ENCODE peak calls at places on chromosome 3, in nine cellular contexts. N is HFF-Myc, A is fibroblast of pulmonary artery, P is psoas muscle, S is H9, K is AG09319, E is fibroblast of lung, J is spleen, B is cardiac muscle cell. L is an unnamed sample.

GRCh38 chr3:143170676-143171075 is 51.1 kb downstream of the CHST2 start:
- DNase-seq in N (no peak), A (peak), P (no peak), S (no peak), K (no peak), E (peak), J (no peak), B (peak), L (no peak)

GRCh38 chr3:153442386-153442785 is 280.4 kb downstream of the RAP2B start:
- DNase-seq in N (no peak), A (peak), P (no peak), S (no peak), K (no peak), E (no peak), J (no peak), B (peak), L (no peak)

GRCh38 chr3:44109997-44110396 is 131.7 kb upstream of the TOPAZ1 start:
- DNase-seq in N (no peak), A (no peak), P (no peak), S (no peak), K (no peak), E (no peak), J (no peak), B (no peak), L (peak)

GRCh38 chr3:152051501-152052404 is 178.3 kb downstream of the SUCNR1 start:
- DNase-seq in N (no peak), A (peak), P (no peak), S (no peak), K (no peak), E (peak), J (no peak), B (peak), L (no peak)

GRCh38 chr3:13494463-13495350 is 14.6 kb downstream of the HDAC11 start:
- DNase-seq in N (no peak), A (peak), P (no peak), S (no peak), K (no peak), E (no peak), J (peak), B (peak), L (peak)

GRCh38 chr3:70849911-70850699 is 537.7 kb upstream of the MDFIC2 start:
- DNase-seq in N (peak), A (peak), P (no peak), S (no peak), K (no peak), E (peak), J (no peak), B (peak), L (peak)

GRCh38 chr3:149004622-149005021 is 13.3 kb downstream of the GYG1 start:
- DNase-seq in N (no peak), A (no peak), P (peak), S (no peak), K (no peak), E (peak), J (no peak), B (no peak), L (peak)

GRCh38 chr3:50415813-50416212 is 56.5 kb upstream of the TMEM115 start:
- DNase-seq in N (no peak), A (no peak), P (no peak), S (no peak), K (no peak), E (no peak), J (no peak), B (no peak), L (no peak)

GRCh38 chr3:29065211-29065785 is 215.6 kb upstream of the RBMS3 start:
- DNase-seq in N (peak), A (peak), P (peak), S (peak), K (peak), E (peak), J (no peak), B (peak), L (peak)

GRCh38 chr3:108343479-108343870 is 47.1 kb downstream of the HHLA2 start:
- DNase-seq in N (no peak), A (no peak), P (no peak), S (no peak), K (no peak), E (no peak), J (no peak), B (no peak), L (no peak)

GRCh38 chr3:6781103-6781502 is 79.8 kb upstream of the GRM7 start:
- DNase-seq in N (no peak), A (no peak), P (no peak), S (peak), K (no peak), E (peak), J (no peak), B (no peak), L (peak)

GRCh38 chr3:142649996-142650693 is 54.0 kb downstream of the PLS1 start:
- DNase-seq in N (no peak), A (no peak), P (no peak), S (no peak), K (no peak), E (peak), J (no peak), B (no peak), L (no peak)

GRCh38 chr3:194121881-194122280 is 14.1 kb upstream of the HES1 start:
- DNase-seq in N (no peak), A (peak), P (no peak), S (no peak), K (no peak), E (peak), J (no peak), B (no peak), L (peak)

GRCh38 chr3:51336261-51336660 is 48.8 kb upstream of the MANF start:
- DNase-seq in N (no peak), A (no peak), P (no peak), S (peak), K (no peak), E (no peak), J (no peak), B (no peak), L (no peak)

GRCh38 chr3:46998852-46999515 is 19.5 kb downstream of the NBEAL2 start:
- DNase-seq in N (no peak), A (no peak), P (peak), S (no peak), K (no peak), E (no peak), J (peak), B (no peak), L (no peak)

GRCh38 chr3:123093696-123094095 is 26.9 kb downstream of the PDIA5 start:
- DNase-seq in N (no peak), A (no peak), P (no peak), S (no peak), K (no peak), E (no peak), J (peak), B (no peak), L (no peak)

GRCh38 chr3:123092243-123092642 is 25.4 kb downstream of the PDIA5 start:
- DNase-seq in N (no peak), A (no peak), P (no peak), S (no peak), K (no peak), E (no peak), J (peak), B (no peak), L (no peak)

GRCh38 chr3:123088360-123088759 is 21.5 kb downstream of the PDIA5 start:
- DNase-seq in N (no peak), A (no peak), P (no peak), S (no peak), K (no peak), E (no peak), J (no peak), B (no peak), L (no peak)

GRCh38 chr3:123089611-123090301 is 22.9 kb downstream of the PDIA5 start:
- DNase-seq in N (no peak), A (no peak), P (peak), S (no peak), K (no peak), E (peak), J (peak), B (no peak), L (no peak)

DNA sequence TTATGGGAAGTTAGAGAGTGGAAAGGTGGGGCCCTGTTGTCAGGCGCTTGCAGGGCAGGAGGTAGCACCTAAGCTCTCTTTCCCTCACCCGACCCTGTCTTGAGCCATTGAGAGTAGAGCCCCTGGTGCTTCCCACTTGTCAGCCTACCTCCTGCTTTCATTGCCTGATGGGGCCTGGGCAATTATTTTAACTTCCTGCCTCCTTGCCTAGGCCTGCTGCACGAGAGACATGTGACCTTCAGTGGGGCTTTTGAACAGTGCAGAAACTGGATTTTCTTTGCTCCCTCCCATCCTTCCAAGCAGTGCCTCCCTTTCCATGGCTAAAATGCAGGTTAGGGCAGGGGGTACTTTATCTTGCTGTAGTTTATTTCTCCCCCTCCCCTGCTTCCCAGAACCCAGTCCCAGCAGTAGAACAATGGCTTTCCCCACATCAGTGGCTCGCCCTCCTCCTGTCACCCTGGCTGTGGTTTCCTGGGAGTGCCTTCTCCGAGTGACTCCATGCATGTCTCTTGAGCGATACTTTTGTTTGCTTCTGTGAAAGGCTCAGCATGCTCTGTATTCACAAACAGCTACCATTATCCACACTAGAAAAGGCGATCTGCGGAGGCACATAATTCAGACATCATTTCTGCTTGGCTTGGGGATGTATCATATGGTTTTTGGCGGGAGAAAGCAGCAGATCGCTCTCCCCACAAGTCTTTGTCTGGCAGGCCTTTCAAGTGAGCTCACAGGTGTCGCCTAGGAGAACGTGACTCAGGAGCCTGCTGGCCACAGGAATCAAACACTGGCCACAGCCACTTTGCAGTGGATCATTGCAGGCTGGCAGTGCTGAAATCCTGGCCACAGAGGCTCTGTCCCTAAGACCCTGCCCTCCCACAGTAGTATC is 24.1 kb downstream of the PDIA5 start:
- DNase-seq in N (no peak), A (no peak), P (no peak), S (no peak), K (no peak), E (peak), J (no peak), B (no peak), L (no peak)
- TF ChIP-seq CTCF in N (no peak), A (no peak), P (no peak), S (no peak), K (no peak), E (no peak), J (no peak), B (no peak), L (no peak)

GRCh38 chr3:31533169-31533870 is 595 bp downstream of the STT3B start:
- DNase-seq in N (no peak), A (peak), P (peak), S (peak), K (no peak), E (peak), J (peak), B (peak), L (no peak)
- TF ChIP-seq CTCF in N (no peak), A (no peak), P (peak), S (peak), K (no peak), E (no peak), J (no peak), B (peak), L (peak)

GRCh38 chr3:63562323-63562722 is 90.2 kb upstream of the SNTN start:
- DNase-seq in N (no peak), A (no peak), P (no peak), S (no peak), K (no peak), E (no peak), J (no peak), B (no peak), L (no peak)

GRCh38 chr3:63559884-63560283 is 92.6 kb upstream of the SNTN start:
- DNase-seq in N (no peak), A (peak), P (no peak), S (no peak), K (no peak), E (peak), J (no peak), B (peak), L (peak)

GRCh38 chr3:63561879-63562278 is 90.6 kb upstream of the SNTN start:
- DNase-seq in N (no peak), A (no peak), P (no peak), S (no peak), K (no peak), E (no peak), J (no peak), B (no peak), L (no peak)

DNA sequence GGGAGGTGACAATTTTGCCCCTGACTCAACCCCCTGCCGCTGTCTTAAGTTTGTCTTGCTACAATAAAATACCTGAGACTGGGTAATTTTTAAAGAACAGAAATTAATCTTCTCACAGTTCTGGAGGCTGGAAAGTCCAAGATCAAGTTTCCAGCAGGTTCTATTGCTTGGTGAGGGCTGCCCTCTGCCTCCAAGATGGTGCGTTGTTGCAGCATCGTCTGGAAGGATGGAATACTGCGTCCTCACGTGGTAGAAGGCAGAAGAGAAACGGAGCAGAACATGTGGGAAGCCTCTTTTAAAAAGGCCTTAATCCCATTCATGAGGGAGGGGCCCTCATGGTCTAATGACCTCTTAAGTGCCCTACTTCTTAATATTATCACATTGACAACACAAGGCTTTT is 87.3 kb upstream of the SNTN start:
- DNase-seq in N (no peak), A (no peak), P (no peak), S (no peak), K (no peak), E (no peak), J (no peak), B (peak), L (peak)
- TF ChIP-seq CTCF in N (no peak), A (no peak), P (no peak), S (peak), K (no peak), E (no peak), J (no peak), B (no peak), L (no peak)

DNA sequence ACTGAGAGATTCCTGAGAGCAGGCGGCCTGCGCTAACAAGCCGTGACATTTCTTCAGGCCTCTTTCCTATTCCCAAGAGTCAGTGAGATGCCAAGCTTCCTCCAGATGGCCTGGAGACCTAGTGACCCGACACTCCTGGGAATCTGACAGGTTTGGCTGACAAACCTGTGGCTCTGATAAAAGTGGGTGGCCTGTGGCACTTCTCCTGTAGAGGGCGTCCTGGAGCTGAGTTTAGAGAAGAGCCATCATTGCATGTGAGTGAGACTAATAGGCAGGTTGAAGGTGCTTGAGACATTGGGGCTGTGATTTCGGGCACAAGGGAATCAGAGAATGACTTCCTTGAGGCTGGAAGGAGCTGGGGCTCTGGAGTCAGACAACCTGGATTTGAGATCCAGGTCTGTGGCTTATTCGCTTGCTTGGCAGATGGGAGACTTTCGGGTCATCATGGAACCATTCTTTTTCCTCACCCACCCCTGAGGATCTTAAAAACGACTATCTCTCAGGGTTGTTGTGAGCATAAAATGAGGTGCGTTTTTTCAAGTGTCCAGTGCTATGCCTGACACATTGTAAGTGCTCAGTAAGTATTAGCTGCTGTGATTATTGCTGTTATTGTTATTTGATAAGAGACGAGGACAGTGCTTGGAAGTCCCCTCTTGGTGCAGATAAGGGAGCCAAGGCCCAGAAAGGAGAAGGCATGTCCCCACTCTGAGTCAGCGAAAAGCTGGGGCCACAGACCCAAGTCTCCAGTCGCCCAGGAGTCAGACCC is 77.2 kb downstream of the SCN10A start:
- DNase-seq in N (no peak), A (peak), P (no peak), S (peak), K (no peak), E (peak), J (no peak), B (peak), L (peak)
- TF ChIP-seq CTCF in N (peak), A (peak), P (peak), S (peak), K (peak), E (peak), J (no peak), B (peak), L (peak)